ENCODE peak calls at places on chromosomes 12 and 14, in nine cellular contexts. H is stomach; D is CD4-positive, alpha-beta T cell; Y is neural progenitor cell; L is kidney epithelial cell; N is MM.1S; T is choroid plexus epithelial cell; B is mucosa of descending colon; K is Calu3. U is an unnamed sample.

GRCh38 chr12:43883311-43883710 is 47.4 kb downstream of the TMEM117 start:
- DNase-seq in Y (no peak), K (no peak), B (no peak), T (no peak), H (no peak), N (no peak), D (no peak), L (no peak), U (no peak)

GRCh38 chr12:51773145-51773869 is 75.2 kb downstream of the FIGNL2 start:
- DNase-seq in L (peak; percentile 28), D (no peak), Y (no peak), T (peak; percentile 39), N (no peak), K (no peak), H (no peak), B (no peak), U (no peak)

GRCh38 chr12:131115766-131116165 is 162.1 kb downstream of the ADGRD1 start:
- DNase-seq in B (no peak), K (no peak), H (no peak), L (no peak), T (no peak), D (no peak), N (no peak), Y (no peak), U (no peak)

GRCh38 chr12:111428728-111429175 is 23.0 kb downstream of the SH2B3 start:
- DNase-seq in T (no peak), K (no peak), B (peak; percentile 89), L (no peak), H (no peak), D (no peak), Y (no peak), N (no peak), U (no peak)

GRCh38 chr12:124599074-124599999 is 31.9 kb upstream of the NCOR2 start:
- DNase-seq in L (peak; percentile 65), B (no peak), T (peak; percentile 85), N (no peak), D (no peak), H (no peak), K (peak; percentile 44), Y (no peak), U (no peak)

GRCh38 chr14:62168564-62169155 is 406.4 kb downstream of the SNAPC1 start:
- DNase-seq in Y (no peak), K (no peak), N (no peak), L (no peak), B (no peak), T (no peak), D (no peak), H (no peak), U (no peak)

GRCh38 chr12:9648701-9649531 is 20.6 kb upstream of the CLEC2D start:
- DNase-seq in T (peak; percentile 36), K (no peak), D (no peak), B (no peak), L (no peak), Y (peak; percentile 26), N (peak; percentile 13), H (no peak), U (no peak)

GRCh38 chr14:73188501-73188903 is 48.8 kb upstream of the PAPLN start:
- DNase-seq in D (no peak), Y (no peak), K (no peak), N (no peak), L (no peak), T (peak; percentile 80), B (no peak), H (no peak), U (no peak)

GRCh38 chr14:92926931-92927330 is 4.0 kb downstream of the CHGA start:
- DNase-seq in K (no peak), T (no peak), H (no peak), L (no peak), D (no peak), B (no peak), Y (no peak), N (no peak), U (no peak)

GRCh38 chr12:22461786-22462185 is 82.6 kb downstream of the C2CD5 start:
- DNase-seq in L (no peak), D (no peak), Y (no peak), K (no peak), N (no peak), H (no peak), T (no peak), B (no peak), U (no peak)

GRCh38 chr12:46788247-46788887 is 37.4 kb downstream of the SLC38A4 start:
- DNase-seq in D (no peak), K (no peak), L (no peak), N (peak; percentile 10), H (no peak), B (no peak), Y (no peak), T (peak; percentile 79), U (no peak)

GRCh38 chr12:46790066-46790465 is 35.7 kb downstream of the SLC38A4 start:
- DNase-seq in H (no peak), B (no peak), N (peak; percentile 11), D (no peak), K (no peak), T (no peak), L (no peak), Y (no peak), U (no peak)

GRCh38 chr12:46786774-46787173 is 39.0 kb downstream of the SLC38A4 start:
- DNase-seq in D (no peak), T (peak; percentile 81), B (no peak), H (no peak), N (no peak), K (no peak), L (no peak), Y (no peak), U (no peak)

GRCh38 chr12:46785413-46785812 is 40.4 kb downstream of the SLC38A4 start:
- DNase-seq in Y (no peak), L (no peak), T (no peak), K (no peak), B (no peak), D (no peak), H (no peak), N (no peak), U (no peak)

GRCh38 chr12:46787496-46788055 is 38.2 kb downstream of the SLC38A4 start:
- DNase-seq in Y (no peak), H (no peak), D (no peak), B (no peak), K (no peak), N (no peak), T (peak; percentile 23), L (no peak), U (no peak)
- TF ChIP-seq CTCF in Y (no peak), H (no peak), D (no peak), B (no peak), K (no peak), N (no peak), T (no peak), L (no peak), U (no peak)

GRCh38 chr14:81169267-81169666 is 51.5 kb downstream of the GTF2A1 start:
- DNase-seq in L (no peak), Y (no peak), B (no peak), K (no peak), D (no peak), H (no peak), N (no peak), T (no peak), U (no peak)

GRCh38 chr14:81169711-81170103 is 51.1 kb downstream of the GTF2A1 start:
- DNase-seq in D (no peak), Y (peak; percentile 6), T (peak; percentile 13), K (no peak), L (no peak), B (peak; percentile 75), N (no peak), H (peak; percentile 58), U (no peak)

GRCh38 chr14:81172353-81172752 is 48.4 kb downstream of the GTF2A1 start:
- DNase-seq in D (no peak), Y (no peak), L (no peak), N (no peak), T (peak; percentile 28), H (no peak), K (no peak), B (no peak), U (no peak)

GRCh38 chr14:81170104-81170828 is 50.5 kb downstream of the GTF2A1 start:
- DNase-seq in L (peak; percentile 51), Y (peak; percentile 91), T (peak; percentile 91), D (peak; percentile 86), H (peak; percentile 92), B (peak; percentile 96), K (peak; percentile 78), N (peak; percentile 84), U (peak; percentile 74)

GRCh38 chr14:81170829-81171195 is 49.9 kb downstream of the GTF2A1 start:
- DNase-seq in L (no peak), B (no peak), Y (no peak), D (no peak), H (no peak), K (no peak), T (no peak), N (no peak), U (no peak)
- TF ChIP-seq CTCF in L (no peak), B (no peak), Y (no peak), D (peak; percentile 33), H (no peak), K (no peak), T (no peak), N (no peak), U (no peak)

DNA sequence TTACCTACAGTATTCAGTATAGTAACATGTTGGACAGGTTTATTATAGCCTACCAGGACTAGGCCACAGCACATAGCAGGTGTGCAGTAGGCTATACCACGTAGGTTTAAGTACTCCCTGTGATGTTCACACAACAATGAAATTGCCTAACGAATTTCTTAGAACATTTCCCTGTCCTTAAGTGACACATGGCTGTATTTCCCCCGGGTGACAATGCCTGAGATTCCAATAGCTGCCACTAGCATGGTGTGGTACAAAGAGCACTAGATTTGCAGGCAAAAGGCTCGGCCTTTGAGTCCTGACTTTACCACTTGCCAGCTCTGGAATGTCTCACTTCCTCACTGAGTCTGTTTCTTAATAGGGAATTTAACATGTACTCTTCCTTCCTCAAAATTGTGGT is 19.7 kb downstream of the PTPN21 start:
- DNase-seq in N (no peak), D (no peak), Y (peak; percentile 46), L (no peak), H (no peak), T (no peak), K (peak; percentile 56), B (no peak), U (no peak)
- TF ChIP-seq CTCF in N (no peak), D (no peak), Y (peak; percentile 27), L (no peak), H (no peak), T (no peak), K (no peak), B (peak; percentile 50), U (peak; percentile 37)

GRCh38 chr14:81125536-81125935 is 95.2 kb downstream of the GTF2A1 start:
- DNase-seq in B (no peak), H (no peak), K (no peak), D (no peak), T (no peak), L (no peak), N (no peak), Y (no peak), U (no peak)

GRCh38 chr14:81129242-81129641 is 91.5 kb downstream of the GTF2A1 start:
- DNase-seq in N (no peak), L (no peak), D (no peak), K (no peak), B (no peak), H (no peak), Y (no peak), T (no peak), U (no peak)

GRCh38 chr14:81122326-81122725 is 98.4 kb downstream of the GTF2A1 start:
- DNase-seq in L (no peak), Y (no peak), H (no peak), T (no peak), N (peak; percentile 47), B (no peak), D (no peak), K (no peak), U (no peak)

GRCh38 chr14:81132492-81132891 is 88.3 kb downstream of the GTF2A1 start:
- DNase-seq in Y (no peak), B (no peak), N (no peak), H (no peak), L (no peak), K (no peak), T (no peak), D (no peak), U (no peak)

GRCh38 chr14:81127785-81128184 is 93.0 kb downstream of the GTF2A1 start:
- DNase-seq in L (no peak), B (no peak), Y (no peak), D (no peak), T (peak; percentile 13), H (no peak), K (no peak), N (no peak), U (no peak)
- TF ChIP-seq CTCF in L (no peak), B (no peak), Y (no peak), D (no peak), T (no peak), H (no peak), K (no peak), N (no peak), U (no peak)

U was measured in neural crest cell.